ENCODE peak calls at places on chromosome X, in ten cellular contexts. Y, V, U, N, F, M, S, W, O and J are unnamed samples.

GRCh38 chrX:22952011-22952410 is 47.7 kb upstream of the DDX53 start:
- DNase-seq in Y (peak; percentile 40), V (no peak), U (peak; percentile 18), N (no peak), F (no peak), M (no peak), S (no peak), W (peak; percentile 8), O (no peak), J (no peak)

GRCh38 chrX:943035-943434 is 269.4 kb downstream of the CRLF2 start:
- DNase-seq in Y (no peak), V (no peak), U (no peak), N (no peak), F (no peak), M (no peak), S (no peak), W (no peak), O (no peak), J (no peak)

GRCh38 chrX:40418413-40419195 is 162.2 kb upstream of the ATP6AP2 start:
- DNase-seq in Y (peak; percentile 84), V (no peak), U (no peak), N (no peak), F (no peak), M (no peak), S (no peak), W (no peak), O (no peak), J (no peak)

GRCh38 chrX:46447384-46447783 is 97.8 kb downstream of the ZNF674 start:
- DNase-seq in Y (peak; percentile 18), V (no peak), U (peak; percentile 12), N (no peak), F (no peak), M (no peak), S (no peak), W (no peak), O (no peak), J (no peak)

GRCh38 chrX:117511379-117511778 is 605.2 kb downstream of the KLHL13 start:
- DNase-seq in Y (no peak), V (no peak), U (no peak), N (no peak), F (no peak), M (no peak), S (no peak), W (no peak), O (no peak), J (no peak)

GRCh38 chrX:643911-644303 is 13.3 kb downstream of the SHOX start:
- DNase-seq in Y (no peak), V (no peak), U (no peak), N (no peak), F (no peak), M (no peak), S (no peak), W (peak; percentile 43), O (no peak), J (no peak)

GRCh38 chrX:153438522-153438921 is 7.3 kb downstream of the TREX2 start:
- DNase-seq in Y (peak; percentile 39), V (no peak), U (peak; percentile 11), N (no peak), F (no peak), M (no peak), S (no peak), W (no peak), O (no peak), J (no peak)

GRCh38 chrX:112761239-112762207 is 79.1 kb downstream of the AMOT start:
- DNase-seq in Y (no peak), V (no peak), U (no peak), N (no peak), F (no peak), M (no peak), S (no peak), W (no peak), O (no peak), J (no peak)